ENCODE peak calls at places on chromosomes 12 and 14, in eight cellular contexts. One of them, this sample, is unnamed.
A peak's percentile ranks its signal among the peaks of the same experiment; 100 is the strongest.

GRCh38 chr12:132506730-132507538 is 17.0 kb downstream of the FBRSL1 start:
- DNase-seq in pancreas: peak; percentile 91
- DNase-seq in astrocyte of the spinal cord: peak; percentile 63
- DNase-seq in fibroblast of mammary gland: peak; percentile 64
- DNase-seq in heart right ventricle: peak; percentile 90
- DNase-seq in left ventricle myocardium inferior: peak; percentile 90
- DNase-seq in CD8-positive, alpha-beta T cell: peak; percentile 45
- DNase-seq in tibial nerve: peak; percentile 45
- DNase-seq in this sample: peak; percentile 38

GRCh38 chr14:74613211-74613914 is 1.3 kb upstream of the LTBP2 start:
- DNase-seq in pancreas: no peak
- DNase-seq in astrocyte of the spinal cord: no peak
- DNase-seq in fibroblast of mammary gland: no peak
- DNase-seq in heart right ventricle: no peak
- DNase-seq in left ventricle myocardium inferior: no peak
- DNase-seq in CD8-positive, alpha-beta T cell: no peak
- DNase-seq in tibial nerve: no peak
- DNase-seq in this sample: no peak

GRCh38 chr12:76470028-76470939 is 89.3 kb downstream of the OSBPL8 start:
- DNase-seq in pancreas: no peak
- DNase-seq in astrocyte of the spinal cord: peak; percentile 86
- DNase-seq in fibroblast of mammary gland: peak; percentile 86
- DNase-seq in heart right ventricle: no peak
- DNase-seq in left ventricle myocardium inferior: no peak
- DNase-seq in CD8-positive, alpha-beta T cell: no peak
- DNase-seq in tibial nerve: no peak
- DNase-seq in this sample: peak; percentile 51

GRCh38 chr12:103640410-103640809 is 53.3 kb downstream of the STAB2 start:
- DNase-seq in pancreas: no peak
- DNase-seq in astrocyte of the spinal cord: no peak
- DNase-seq in fibroblast of mammary gland: no peak
- DNase-seq in heart right ventricle: no peak
- DNase-seq in left ventricle myocardium inferior: no peak
- DNase-seq in CD8-positive, alpha-beta T cell: no peak
- DNase-seq in tibial nerve: no peak
- DNase-seq in this sample: no peak

GRCh38 chr12:26195250-26195640 is at the start of gene SSPN:
- DNase-seq in pancreas: peak; percentile 79
- DNase-seq in astrocyte of the spinal cord: peak; percentile 82
- DNase-seq in fibroblast of mammary gland: peak; percentile 47
- DNase-seq in heart right ventricle: peak; percentile 59
- DNase-seq in left ventricle myocardium inferior: peak; percentile 73
- DNase-seq in CD8-positive, alpha-beta T cell: no peak
- DNase-seq in tibial nerve: peak; percentile 59
- DNase-seq in this sample: no peak

GRCh38 chr12:88251798-88252197 is 109.7 kb downstream of the TMTC3 start:
- DNase-seq in pancreas: no peak
- DNase-seq in astrocyte of the spinal cord: no peak
- DNase-seq in fibroblast of mammary gland: peak; percentile 60
- DNase-seq in heart right ventricle: no peak
- DNase-seq in left ventricle myocardium inferior: no peak
- DNase-seq in CD8-positive, alpha-beta T cell: no peak
- DNase-seq in tibial nerve: no peak
- DNase-seq in this sample: no peak

GRCh38 chr12:124174949-124175348 is 119.9 kb upstream of the RFLNA start:
- DNase-seq in pancreas: no peak
- DNase-seq in astrocyte of the spinal cord: no peak
- DNase-seq in fibroblast of mammary gland: no peak
- DNase-seq in heart right ventricle: no peak
- DNase-seq in left ventricle myocardium inferior: no peak
- DNase-seq in CD8-positive, alpha-beta T cell: no peak
- DNase-seq in tibial nerve: no peak
- DNase-seq in this sample: no peak

GRCh38 chr12:112792306-112792705 is 758 bp downstream of the RPH3A start:
- DNase-seq in pancreas: no peak
- DNase-seq in astrocyte of the spinal cord: no peak
- DNase-seq in fibroblast of mammary gland: no peak
- DNase-seq in heart right ventricle: no peak
- DNase-seq in left ventricle myocardium inferior: no peak
- DNase-seq in CD8-positive, alpha-beta T cell: no peak
- DNase-seq in tibial nerve: no peak
- DNase-seq in this sample: no peak

GRCh38 chr12:24111101-24111500 is 161.6 kb upstream of the SOX5 start:
- DNase-seq in pancreas: no peak
- DNase-seq in astrocyte of the spinal cord: peak; percentile 25
- DNase-seq in fibroblast of mammary gland: peak; percentile 69
- DNase-seq in heart right ventricle: no peak
- DNase-seq in left ventricle myocardium inferior: no peak
- DNase-seq in CD8-positive, alpha-beta T cell: no peak
- DNase-seq in tibial nerve: no peak
- DNase-seq in this sample: no peak

GRCh38 chr12:61757831-61758505 is 502.2 kb upstream of the USP15 start:
- DNase-seq in pancreas: no peak
- DNase-seq in astrocyte of the spinal cord: peak; percentile 0
- DNase-seq in fibroblast of mammary gland: peak; percentile 65
- DNase-seq in heart right ventricle: no peak
- DNase-seq in left ventricle myocardium inferior: no peak
- DNase-seq in CD8-positive, alpha-beta T cell: no peak
- DNase-seq in tibial nerve: no peak
- DNase-seq in this sample: no peak

DNA sequence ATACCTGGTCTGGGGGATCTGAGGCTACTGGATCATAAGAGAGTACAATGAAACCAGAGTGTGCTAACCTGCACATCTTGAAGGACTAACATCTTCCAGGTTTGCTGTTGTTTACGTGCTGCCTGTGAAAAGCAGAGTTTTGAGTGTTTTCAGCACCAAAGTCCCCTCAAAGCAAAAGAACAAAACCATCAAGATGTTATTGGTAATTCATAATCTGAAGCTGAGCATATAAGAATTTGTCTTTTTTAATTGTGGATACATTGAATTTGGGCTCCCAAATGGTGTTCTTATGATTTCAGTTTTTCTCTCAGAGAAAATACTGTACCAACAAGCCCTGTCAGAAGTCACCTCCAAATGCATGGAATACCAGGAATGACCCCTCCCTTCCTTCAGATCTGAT is 110.2 kb downstream of the BTG1 start:
- DNase-seq in pancreas: no peak
- DNase-seq in astrocyte of the spinal cord: no peak
- DNase-seq in fibroblast of mammary gland: no peak
- DNase-seq in heart right ventricle: no peak
- DNase-seq in left ventricle myocardium inferior: no peak
- DNase-seq in CD8-positive, alpha-beta T cell: no peak
- DNase-seq in tibial nerve: no peak
- DNase-seq in this sample: no peak
- TF ChIP-seq CTCF in pancreas: no peak
- TF ChIP-seq CTCF in astrocyte of the spinal cord: no peak
- TF ChIP-seq CTCF in fibroblast of mammary gland: no peak
- TF ChIP-seq CTCF in heart right ventricle: no peak
- TF ChIP-seq CTCF in left ventricle myocardium inferior: no peak
- TF ChIP-seq CTCF in CD8-positive, alpha-beta T cell: no peak
- TF ChIP-seq CTCF in tibial nerve: no peak
- TF ChIP-seq CTCF in this sample: no peak

DNA sequence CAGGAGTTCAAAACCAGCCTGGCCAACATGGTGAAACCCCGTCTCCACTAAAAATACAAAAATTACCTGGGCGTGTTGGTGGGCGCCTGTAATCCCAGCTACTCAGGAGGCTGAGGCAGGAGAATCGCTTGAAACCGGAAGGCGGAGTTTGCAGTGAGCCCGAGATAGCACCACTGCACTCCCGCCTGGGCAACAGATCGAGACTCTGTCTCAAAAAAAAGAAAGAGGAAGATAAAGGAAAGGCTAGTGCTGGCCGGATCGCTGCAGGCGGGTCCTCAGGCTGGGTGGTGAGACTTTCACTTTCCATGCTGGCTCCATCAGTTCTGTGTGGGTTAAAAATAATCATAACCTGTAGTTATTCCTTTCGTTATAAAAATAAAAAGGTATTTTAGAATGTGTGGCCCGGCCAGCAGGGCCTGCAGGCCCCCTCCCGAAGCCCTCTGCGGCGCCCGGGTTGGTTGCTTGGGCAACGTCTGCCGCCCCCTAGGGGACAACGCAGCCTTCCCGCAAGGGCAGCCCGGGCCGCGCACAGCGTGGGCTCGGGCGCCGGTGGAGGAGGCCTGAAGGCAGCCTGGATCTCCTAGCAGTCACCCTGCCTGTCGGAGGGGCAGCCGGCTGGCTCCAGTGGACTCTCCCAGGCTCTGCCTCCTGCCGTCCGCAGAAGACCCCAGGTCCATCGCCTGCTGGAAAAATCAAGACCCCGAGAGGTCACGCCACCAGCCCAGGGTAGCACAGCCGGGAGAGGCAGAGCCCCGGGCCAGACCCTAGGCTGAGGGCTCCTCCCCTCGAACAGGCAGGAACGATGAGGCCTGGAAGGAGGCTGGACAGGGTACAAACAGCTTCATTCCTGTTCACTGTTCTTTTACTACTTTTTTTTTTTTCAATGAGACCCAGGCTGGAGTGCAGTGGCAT is 5.0 kb upstream of the SLC25A47 start:
- DNase-seq in pancreas: peak; percentile 68
- DNase-seq in astrocyte of the spinal cord: peak; percentile 46
- DNase-seq in fibroblast of mammary gland: peak; percentile 49
- DNase-seq in heart right ventricle: peak; percentile 83
- DNase-seq in left ventricle myocardium inferior: peak; percentile 81
- DNase-seq in CD8-positive, alpha-beta T cell: peak; percentile 62
- DNase-seq in tibial nerve: peak; percentile 52
- DNase-seq in this sample: no peak
- TF ChIP-seq CTCF in pancreas: peak; percentile 83
- TF ChIP-seq CTCF in astrocyte of the spinal cord: peak; percentile 75
- TF ChIP-seq CTCF in fibroblast of mammary gland: peak; percentile 58
- TF ChIP-seq CTCF in heart right ventricle: peak; percentile 93
- TF ChIP-seq CTCF in left ventricle myocardium inferior: peak; percentile 90
- TF ChIP-seq CTCF in CD8-positive, alpha-beta T cell: peak; percentile 75
- TF ChIP-seq CTCF in tibial nerve: peak; percentile 81
- TF ChIP-seq CTCF in this sample: peak; percentile 70

DNA sequence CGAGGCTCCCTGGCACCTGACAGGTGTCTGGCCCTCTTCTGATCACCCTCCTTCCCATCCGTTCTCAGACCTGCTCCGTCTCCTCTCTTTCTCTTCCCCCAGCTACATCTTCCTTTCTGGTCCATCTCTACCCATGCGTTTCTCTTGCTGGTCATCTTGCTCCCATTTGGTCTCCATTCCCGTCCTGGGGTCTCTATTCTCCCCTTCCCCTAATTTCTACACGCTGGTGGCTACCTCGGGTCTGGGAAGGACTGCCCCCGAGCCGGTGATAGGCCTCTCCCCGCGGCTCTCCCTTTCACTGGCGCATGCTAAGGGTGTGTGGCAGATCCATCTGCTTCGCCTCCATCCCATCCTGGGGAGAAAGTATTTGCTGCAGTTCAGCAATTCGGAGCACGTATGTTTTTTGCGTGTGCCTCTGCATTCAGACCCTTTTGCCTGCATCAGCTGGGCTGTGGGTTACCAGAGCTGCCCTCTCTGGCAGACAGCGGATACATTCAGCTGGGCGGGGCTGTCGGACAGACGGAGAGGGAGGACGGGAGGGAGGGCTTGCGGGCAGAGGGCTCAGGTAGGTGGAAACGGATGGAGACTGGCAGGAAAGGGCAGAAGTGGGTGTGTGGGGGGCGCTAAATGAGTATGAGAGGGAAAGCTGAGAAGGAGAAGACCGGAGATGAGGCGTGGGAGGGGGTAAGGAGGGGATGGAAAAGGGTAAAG is 775 bp downstream of the CLSTN3 start:
- DNase-seq in pancreas: peak; percentile 72
- DNase-seq in astrocyte of the spinal cord: peak; percentile 26
- DNase-seq in fibroblast of mammary gland: peak; percentile 42
- DNase-seq in heart right ventricle: peak; percentile 47
- DNase-seq in left ventricle myocardium inferior: peak; percentile 33
- DNase-seq in CD8-positive, alpha-beta T cell: peak; percentile 34
- DNase-seq in tibial nerve: peak; percentile 34
- DNase-seq in this sample: no peak
- TF ChIP-seq CTCF in pancreas: no peak
- TF ChIP-seq CTCF in astrocyte of the spinal cord: no peak
- TF ChIP-seq CTCF in fibroblast of mammary gland: no peak
- TF ChIP-seq CTCF in heart right ventricle: no peak
- TF ChIP-seq CTCF in left ventricle myocardium inferior: no peak
- TF ChIP-seq CTCF in CD8-positive, alpha-beta T cell: no peak
- TF ChIP-seq CTCF in tibial nerve: no peak
- TF ChIP-seq CTCF in this sample: peak; percentile 10

GRCh38 chr14:77805703-77806102 is 5.8 kb downstream of the ADCK1 start:
- DNase-seq in pancreas: no peak
- DNase-seq in astrocyte of the spinal cord: no peak
- DNase-seq in fibroblast of mammary gland: no peak
- DNase-seq in heart right ventricle: no peak
- DNase-seq in left ventricle myocardium inferior: no peak
- DNase-seq in CD8-positive, alpha-beta T cell: no peak
- DNase-seq in tibial nerve: no peak
- DNase-seq in this sample: no peak

GRCh38 chr14:77800814-77801213 is 905 bp downstream of the ADCK1 start:
- DNase-seq in pancreas: no peak
- DNase-seq in astrocyte of the spinal cord: no peak
- DNase-seq in fibroblast of mammary gland: no peak
- DNase-seq in heart right ventricle: no peak
- DNase-seq in left ventricle myocardium inferior: no peak
- DNase-seq in CD8-positive, alpha-beta T cell: no peak
- DNase-seq in tibial nerve: no peak
- DNase-seq in this sample: no peak

GRCh38 chr14:77804592-77804991 is 4.7 kb downstream of the ADCK1 start:
- DNase-seq in pancreas: no peak
- DNase-seq in astrocyte of the spinal cord: no peak
- DNase-seq in fibroblast of mammary gland: peak; percentile 27
- DNase-seq in heart right ventricle: no peak
- DNase-seq in left ventricle myocardium inferior: no peak
- DNase-seq in CD8-positive, alpha-beta T cell: no peak
- DNase-seq in tibial nerve: no peak
- DNase-seq in this sample: no peak

GRCh38 chr14:77794357-77794756 is 5.6 kb upstream of the ADCK1 start:
- DNase-seq in pancreas: no peak
- DNase-seq in astrocyte of the spinal cord: no peak
- DNase-seq in fibroblast of mammary gland: no peak
- DNase-seq in heart right ventricle: no peak
- DNase-seq in left ventricle myocardium inferior: no peak
- DNase-seq in CD8-positive, alpha-beta T cell: no peak
- DNase-seq in tibial nerve: no peak
- DNase-seq in this sample: no peak

DNA sequence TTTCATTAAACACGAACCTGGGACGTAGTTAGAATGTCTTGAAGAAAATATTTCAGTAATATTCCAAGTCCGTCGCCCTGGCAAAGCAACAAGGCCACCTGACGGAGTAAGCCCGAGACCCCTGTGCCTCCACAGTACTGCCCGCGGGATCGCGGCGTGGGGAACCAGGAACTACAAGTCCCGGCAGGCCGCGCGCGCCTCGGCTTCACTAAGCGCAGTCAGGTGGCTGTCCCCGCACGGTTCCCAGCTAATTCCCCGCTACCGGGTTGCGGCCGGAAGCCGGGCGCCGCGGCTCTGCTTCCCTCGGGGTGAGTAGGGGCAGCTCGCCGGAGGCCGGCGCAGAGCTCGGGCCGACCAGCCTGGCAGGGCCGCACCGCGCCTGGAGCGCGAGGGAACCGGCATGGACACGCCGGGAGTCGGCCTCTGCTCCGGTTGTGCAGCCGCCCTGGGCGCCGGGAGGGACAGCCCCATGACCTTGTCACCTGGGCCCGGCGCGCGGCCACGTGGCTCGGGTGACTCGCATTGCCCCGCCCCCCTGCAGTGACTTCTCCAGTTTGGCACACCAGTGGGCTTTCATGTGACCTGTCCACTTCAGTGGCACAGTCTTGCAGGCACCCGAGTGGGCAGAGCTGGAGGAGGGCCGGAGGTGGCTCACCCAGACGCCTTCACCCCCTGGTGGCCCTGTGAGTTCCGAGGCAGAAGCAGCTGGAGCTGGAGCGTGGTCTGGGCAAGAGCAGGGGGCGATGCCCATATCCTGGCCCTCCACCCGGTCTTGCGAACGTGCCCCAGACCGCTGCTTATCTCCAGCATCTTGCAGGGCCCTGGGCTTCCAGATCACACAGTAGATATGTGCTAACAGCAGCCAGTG is at the start of gene ADCK1:
- DNase-seq in pancreas: peak; percentile 90
- DNase-seq in astrocyte of the spinal cord: peak; percentile 74
- DNase-seq in fibroblast of mammary gland: peak; percentile 69
- DNase-seq in heart right ventricle: peak; percentile 90
- DNase-seq in left ventricle myocardium inferior: peak; percentile 92
- DNase-seq in CD8-positive, alpha-beta T cell: peak; percentile 68
- DNase-seq in tibial nerve: peak; percentile 80
- DNase-seq in this sample: peak; percentile 24
- TF ChIP-seq CTCF in pancreas: no peak
- TF ChIP-seq CTCF in astrocyte of the spinal cord: peak; percentile 49
- TF ChIP-seq CTCF in fibroblast of mammary gland: peak; percentile 37
- TF ChIP-seq CTCF in heart right ventricle: peak; percentile 49
- TF ChIP-seq CTCF in left ventricle myocardium inferior: peak; percentile 59
- TF ChIP-seq CTCF in CD8-positive, alpha-beta T cell: no peak
- TF ChIP-seq CTCF in tibial nerve: no peak
- TF ChIP-seq CTCF in this sample: peak; percentile 53

This sample was measured in AG04450.